ENCODE peak calls at places on chromosome 4, in ten cellular contexts. One of them, this sample, is unnamed.

GRCh38 chr4:123705419-123705818 is 308.8 kb downstream of the SPRY1 start:
- DNase-seq in psoas muscle: no peak
- DNase-seq in effector memory CD4-positive, alpha-beta T cell: no peak
- DNase-seq in Caco-2: no peak
- DNase-seq in fibroblast of lung: no peak
- DNase-seq in tibial artery: no peak
- DNase-seq in IMR-90: no peak
- DNase-seq in lower lobe of right lung: no peak
- DNase-seq in right lobe of liver: no peak
- DNase-seq in adipocyte: no peak
- DNase-seq in this sample: no peak

GRCh38 chr4:150561338-150561737 is 20.6 kb upstream of the MAB21L2 start:
- DNase-seq in psoas muscle: no peak
- DNase-seq in effector memory CD4-positive, alpha-beta T cell: no peak
- DNase-seq in Caco-2: no peak
- DNase-seq in fibroblast of lung: no peak
- DNase-seq in tibial artery: no peak
- DNase-seq in IMR-90: no peak
- DNase-seq in lower lobe of right lung: no peak
- DNase-seq in right lobe of liver: no peak
- DNase-seq in adipocyte: no peak
- DNase-seq in this sample: no peak

GRCh38 chr4:25818293-25819240 is 44.2 kb downstream of the SEL1L3 start:
- DNase-seq in psoas muscle: no peak
- DNase-seq in effector memory CD4-positive, alpha-beta T cell: no peak
- DNase-seq in Caco-2: no peak
- DNase-seq in fibroblast of lung: peak; percentile 52
- DNase-seq in tibial artery: no peak
- DNase-seq in IMR-90: peak; percentile 57
- DNase-seq in lower lobe of right lung: no peak
- DNase-seq in right lobe of liver: no peak
- DNase-seq in adipocyte: peak; percentile 28
- DNase-seq in this sample: peak; percentile 18

GRCh38 chr4:47623916-47624554 is 139.0 kb downstream of the ATP10D start:
- DNase-seq in psoas muscle: no peak
- DNase-seq in effector memory CD4-positive, alpha-beta T cell: no peak
- DNase-seq in Caco-2: no peak
- DNase-seq in fibroblast of lung: peak; percentile 80
- DNase-seq in tibial artery: no peak
- DNase-seq in IMR-90: peak; percentile 73
- DNase-seq in lower lobe of right lung: no peak
- DNase-seq in right lobe of liver: no peak
- DNase-seq in adipocyte: peak; percentile 34
- DNase-seq in this sample: no peak

GRCh38 chr4:80425701-80426100 is 90.2 kb downstream of the CFAP299 start:
- DNase-seq in psoas muscle: no peak
- DNase-seq in effector memory CD4-positive, alpha-beta T cell: no peak
- DNase-seq in Caco-2: no peak
- DNase-seq in fibroblast of lung: no peak
- DNase-seq in tibial artery: no peak
- DNase-seq in IMR-90: no peak
- DNase-seq in lower lobe of right lung: no peak
- DNase-seq in right lobe of liver: no peak
- DNase-seq in adipocyte: no peak
- DNase-seq in this sample: no peak

GRCh38 chr4:93749351-93749761 is 79.2 kb upstream of the ATOH1 start:
- DNase-seq in psoas muscle: no peak
- DNase-seq in effector memory CD4-positive, alpha-beta T cell: no peak
- DNase-seq in Caco-2: no peak
- DNase-seq in fibroblast of lung: no peak
- DNase-seq in tibial artery: no peak
- DNase-seq in IMR-90: no peak
- DNase-seq in lower lobe of right lung: no peak
- DNase-seq in right lobe of liver: no peak
- DNase-seq in adipocyte: no peak
- DNase-seq in this sample: no peak

GRCh38 chr4:156322592-156322991 is 368.9 kb upstream of the CTSO start:
- DNase-seq in psoas muscle: no peak
- DNase-seq in effector memory CD4-positive, alpha-beta T cell: no peak
- DNase-seq in Caco-2: no peak
- DNase-seq in fibroblast of lung: peak; percentile 94
- DNase-seq in tibial artery: no peak
- DNase-seq in IMR-90: peak; percentile 90
- DNase-seq in lower lobe of right lung: no peak
- DNase-seq in right lobe of liver: no peak
- DNase-seq in adipocyte: peak; percentile 34
- DNase-seq in this sample: no peak

GRCh38 chr4:109559625-109559982 is 442 bp upstream of the MCUB start:
- DNase-seq in psoas muscle: peak; percentile 54
- DNase-seq in effector memory CD4-positive, alpha-beta T cell: no peak
- DNase-seq in Caco-2: no peak
- DNase-seq in fibroblast of lung: no peak
- DNase-seq in tibial artery: no peak
- DNase-seq in IMR-90: no peak
- DNase-seq in lower lobe of right lung: peak; percentile 48
- DNase-seq in right lobe of liver: peak; percentile 33
- DNase-seq in adipocyte: peak; percentile 49
- DNase-seq in this sample: peak; percentile 31

GRCh38 chr4:154551872-154552686 is 1.9 kb upstream of the PLRG1 start:
- DNase-seq in psoas muscle: peak; percentile 73
- DNase-seq in effector memory CD4-positive, alpha-beta T cell: peak; percentile 51
- DNase-seq in Caco-2: peak; percentile 71
- DNase-seq in fibroblast of lung: peak; percentile 75
- DNase-seq in tibial artery: peak; percentile 81
- DNase-seq in IMR-90: peak; percentile 82
- DNase-seq in lower lobe of right lung: peak; percentile 74
- DNase-seq in right lobe of liver: peak; percentile 67
- DNase-seq in adipocyte: peak; percentile 90
- DNase-seq in this sample: peak; percentile 47

DNA sequence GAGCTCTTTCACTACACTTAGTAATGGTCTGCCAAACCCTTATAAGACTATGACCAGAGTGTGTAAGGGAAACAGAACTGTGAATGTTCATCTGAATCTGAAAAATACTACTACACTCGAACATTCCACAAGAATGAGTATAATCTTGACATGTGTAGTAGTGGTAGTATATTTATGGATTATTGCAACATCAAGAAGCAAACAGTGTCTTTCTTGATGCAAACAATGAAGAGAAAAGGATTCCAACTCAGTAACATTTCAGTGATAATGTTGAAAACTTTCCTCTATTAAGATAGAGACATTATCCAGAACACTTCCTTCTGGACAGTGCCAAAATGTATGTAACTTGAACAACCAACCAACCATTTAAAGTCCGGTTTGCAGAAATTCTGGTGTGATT is 394.7 kb upstream of the CPEB2 start:
- DNase-seq in psoas muscle: no peak
- DNase-seq in effector memory CD4-positive, alpha-beta T cell: no peak
- DNase-seq in Caco-2: no peak
- DNase-seq in fibroblast of lung: no peak
- DNase-seq in tibial artery: no peak
- DNase-seq in IMR-90: no peak
- DNase-seq in lower lobe of right lung: no peak
- DNase-seq in right lobe of liver: no peak
- DNase-seq in adipocyte: peak; percentile 42
- DNase-seq in this sample: no peak
- H3K4me3 ChIP-seq in psoas muscle: no peak overlapping the region
- H3K4me3 ChIP-seq in effector memory CD4-positive, alpha-beta T cell: no peak overlapping the region
- H3K4me3 ChIP-seq in Caco-2: no peak overlapping the region
- H3K4me3 ChIP-seq in fibroblast of lung: no peak overlapping the region
- H3K4me3 ChIP-seq in tibial artery: no peak overlapping the region
- H3K4me3 ChIP-seq in IMR-90: no peak overlapping the region
- H3K4me3 ChIP-seq in lower lobe of right lung: no peak overlapping the region
- H3K4me3 ChIP-seq in right lobe of liver: no peak overlapping the region
- H3K4me3 ChIP-seq in adipocyte: no peak overlapping the region
- H3K4me3 ChIP-seq in this sample: no peak overlapping the region

GRCh38 chr4:139528377-139529005 is 27.5 kb downstream of the SETD7 start:
- DNase-seq in psoas muscle: peak; percentile 80
- DNase-seq in effector memory CD4-positive, alpha-beta T cell: no peak
- DNase-seq in Caco-2: no peak
- DNase-seq in fibroblast of lung: peak; percentile 91
- DNase-seq in tibial artery: peak; percentile 69
- DNase-seq in IMR-90: peak; percentile 96
- DNase-seq in lower lobe of right lung: no peak
- DNase-seq in right lobe of liver: no peak
- DNase-seq in adipocyte: peak; percentile 81
- DNase-seq in this sample: peak; percentile 50

GRCh38 chr4:139532951-139533350 is 23.1 kb downstream of the SETD7 start:
- DNase-seq in psoas muscle: no peak
- DNase-seq in effector memory CD4-positive, alpha-beta T cell: no peak
- DNase-seq in Caco-2: no peak
- DNase-seq in fibroblast of lung: no peak
- DNase-seq in tibial artery: no peak
- DNase-seq in IMR-90: peak; percentile 25
- DNase-seq in lower lobe of right lung: no peak
- DNase-seq in right lobe of liver: no peak
- DNase-seq in adipocyte: no peak
- DNase-seq in this sample: no peak

GRCh38 chr4:139526928-139527327 is 29.1 kb downstream of the SETD7 start:
- DNase-seq in psoas muscle: no peak
- DNase-seq in effector memory CD4-positive, alpha-beta T cell: no peak
- DNase-seq in Caco-2: no peak
- DNase-seq in fibroblast of lung: no peak
- DNase-seq in tibial artery: no peak
- DNase-seq in IMR-90: no peak
- DNase-seq in lower lobe of right lung: no peak
- DNase-seq in right lobe of liver: no peak
- DNase-seq in adipocyte: no peak
- DNase-seq in this sample: no peak

GRCh38 chr4:139534287-139534950 is 21.6 kb downstream of the SETD7 start:
- DNase-seq in psoas muscle: no peak
- DNase-seq in effector memory CD4-positive, alpha-beta T cell: no peak
- DNase-seq in Caco-2: no peak
- DNase-seq in fibroblast of lung: no peak
- DNase-seq in tibial artery: no peak
- DNase-seq in IMR-90: no peak
- DNase-seq in lower lobe of right lung: no peak
- DNase-seq in right lobe of liver: no peak
- DNase-seq in adipocyte: no peak
- DNase-seq in this sample: no peak

DNA sequence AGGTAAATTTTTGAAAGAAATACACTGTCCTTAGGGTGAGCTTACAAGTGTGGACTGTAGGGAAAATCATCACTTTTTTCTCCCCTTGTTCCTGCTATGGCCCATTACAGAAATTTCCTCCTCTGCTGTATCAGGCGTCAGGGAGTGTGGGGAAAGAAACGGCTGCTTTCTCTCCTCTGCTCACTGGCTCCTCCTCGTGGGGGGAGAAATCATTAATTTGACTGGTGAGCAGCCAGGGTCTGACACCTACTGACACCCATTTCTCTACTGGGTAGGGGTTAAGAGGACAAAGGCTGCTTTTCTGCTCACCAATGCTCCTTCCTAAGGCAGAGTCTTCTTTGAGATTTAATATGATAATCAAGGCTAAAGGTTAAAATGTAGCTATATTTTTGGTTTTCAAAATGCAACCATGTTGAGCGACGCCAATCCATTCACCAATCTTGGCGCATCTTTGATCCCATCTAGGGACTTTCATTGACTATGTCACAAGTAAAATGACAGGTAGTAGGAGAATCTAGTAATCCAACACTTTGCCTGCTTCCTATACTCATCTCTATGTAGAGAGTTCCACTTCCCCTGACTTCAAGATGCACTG is 25.1 kb downstream of the SETD7 start:
- DNase-seq in psoas muscle: no peak
- DNase-seq in effector memory CD4-positive, alpha-beta T cell: peak; percentile 20
- DNase-seq in Caco-2: peak; percentile 49
- DNase-seq in fibroblast of lung: peak; percentile 23
- DNase-seq in tibial artery: no peak
- DNase-seq in IMR-90: no peak
- DNase-seq in lower lobe of right lung: no peak
- DNase-seq in right lobe of liver: peak; percentile 31
- DNase-seq in adipocyte: peak; percentile 41
- DNase-seq in this sample: peak; percentile 13
- H3K36me3 ChIP-seq in psoas muscle: no peaks in the 10 kb centered on the region
- H3K36me3 ChIP-seq in effector memory CD4-positive, alpha-beta T cell: peaks cover 15% of the 10 kb centered on the region
- H3K36me3 ChIP-seq in Caco-2: no peaks in the 10 kb centered on the region
- H3K36me3 ChIP-seq in fibroblast of lung: peaks cover 5% of the 10 kb centered on the region
- H3K36me3 ChIP-seq in tibial artery: peaks cover 40% of the 10 kb centered on the region
- H3K36me3 ChIP-seq in IMR-90: peaks cover 14% of the 10 kb centered on the region
- H3K36me3 ChIP-seq in lower lobe of right lung: peaks cover 53% of the 10 kb centered on the region
- H3K36me3 ChIP-seq in right lobe of liver: no peaks in the 10 kb centered on the region
- H3K36me3 ChIP-seq in adipocyte: peaks cover 49% of the 10 kb centered on the region
- H3K36me3 ChIP-seq in this sample: peaks cover 8% of the 10 kb centered on the region

DNA sequence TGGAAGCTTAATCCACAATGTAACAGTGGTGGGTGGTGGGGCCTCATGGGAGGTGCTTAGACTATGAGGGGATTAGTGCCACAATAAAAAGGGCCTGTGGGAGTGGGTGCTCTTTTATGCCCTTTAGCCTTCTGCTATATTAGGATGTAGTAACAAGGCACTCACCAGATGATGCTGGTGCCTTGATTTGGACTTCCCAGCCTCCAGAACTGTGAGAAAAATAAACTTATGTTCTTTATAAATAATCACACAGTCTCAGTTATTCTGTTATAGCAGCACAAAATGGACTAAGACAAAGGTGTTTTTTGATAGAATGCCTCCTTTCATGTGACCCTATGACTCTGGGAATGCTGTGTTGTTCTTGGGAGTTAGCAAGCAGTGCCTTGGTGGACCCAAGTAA is 89.8 kb downstream of the STIM2 start:
- DNase-seq in psoas muscle: no peak
- DNase-seq in effector memory CD4-positive, alpha-beta T cell: no peak
- DNase-seq in Caco-2: no peak
- DNase-seq in fibroblast of lung: no peak
- DNase-seq in tibial artery: no peak
- DNase-seq in IMR-90: no peak
- DNase-seq in lower lobe of right lung: no peak
- DNase-seq in right lobe of liver: no peak
- DNase-seq in adipocyte: no peak
- DNase-seq in this sample: no peak
- H3K9me3 ChIP-seq in psoas muscle: no peaks in the 10 kb centered on the region
- H3K9me3 ChIP-seq in effector memory CD4-positive, alpha-beta T cell: no peaks in the 10 kb centered on the region
- H3K9me3 ChIP-seq in Caco-2: no peaks in the 10 kb centered on the region
- H3K9me3 ChIP-seq in fibroblast of lung: no peaks in the 10 kb centered on the region
- H3K9me3 ChIP-seq in tibial artery: no peaks in the 10 kb centered on the region
- H3K9me3 ChIP-seq in IMR-90: peaks cover 4% of the 10 kb centered on the region
- H3K9me3 ChIP-seq in lower lobe of right lung: peaks cover 5% of the 10 kb centered on the region
- H3K9me3 ChIP-seq in right lobe of liver: no peaks in the 10 kb centered on the region
- H3K9me3 ChIP-seq in adipocyte: no peaks in the 10 kb centered on the region
- H3K9me3 ChIP-seq in this sample: no peaks in the 10 kb centered on the region

DNA sequence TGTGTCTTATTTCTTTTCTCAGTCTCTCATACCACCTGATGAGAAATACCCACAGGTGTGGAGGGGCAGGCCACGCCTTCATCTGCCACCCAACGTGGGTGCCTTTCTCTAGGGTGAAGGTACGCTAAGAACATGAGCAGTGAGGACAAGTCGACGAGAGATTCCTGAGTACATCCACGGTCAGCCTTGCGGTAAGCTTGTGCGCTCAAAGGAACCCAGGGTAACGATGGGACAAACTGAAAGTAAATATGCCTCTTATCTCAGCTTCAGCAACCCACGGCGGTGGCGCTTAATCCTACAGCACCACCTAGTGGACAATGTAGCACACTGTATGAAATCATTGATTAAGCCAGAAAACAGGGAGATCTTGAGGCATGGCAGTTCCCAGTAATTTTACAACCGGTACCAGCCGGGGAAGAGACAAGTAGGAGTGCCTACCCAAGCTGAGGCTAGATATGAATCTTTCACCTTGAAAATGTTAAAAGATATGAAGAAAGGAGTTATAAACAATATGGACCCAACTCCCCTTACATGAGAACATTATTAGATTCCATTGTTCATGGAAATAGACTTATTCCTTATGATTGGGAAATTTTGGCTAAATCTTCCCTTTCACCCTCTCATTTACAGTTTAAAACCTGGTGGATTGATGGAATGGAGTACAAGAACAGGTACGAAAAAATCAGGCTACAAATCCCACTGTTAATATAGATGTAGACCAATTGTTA is 63.0 kb downstream of the ZNF732 start:
- DNase-seq in psoas muscle: peak; percentile 59
- DNase-seq in effector memory CD4-positive, alpha-beta T cell: peak; percentile 44
- DNase-seq in Caco-2: peak; percentile 36
- DNase-seq in fibroblast of lung: peak; percentile 47
- DNase-seq in tibial artery: peak; percentile 24
- DNase-seq in IMR-90: peak; percentile 13
- DNase-seq in lower lobe of right lung: peak; percentile 77
- DNase-seq in right lobe of liver: peak; percentile 50
- DNase-seq in adipocyte: peak; percentile 59
- DNase-seq in this sample: no peak
- H3K4me3 ChIP-seq in psoas muscle: peak overlapping the region; percentile 61
- H3K4me3 ChIP-seq in effector memory CD4-positive, alpha-beta T cell: peak overlapping the region; percentile 50
- H3K4me3 ChIP-seq in Caco-2: no peak overlapping the region
- H3K4me3 ChIP-seq in fibroblast of lung: peak overlapping the region; percentile 47
- H3K4me3 ChIP-seq in tibial artery: peak overlapping the region; percentile 49
- H3K4me3 ChIP-seq in IMR-90: peak overlapping the region; percentile 41
- H3K4me3 ChIP-seq in lower lobe of right lung: peak overlapping the region; percentile 56
- H3K4me3 ChIP-seq in right lobe of liver: peak overlapping the region; percentile 35
- H3K4me3 ChIP-seq in adipocyte: peak overlapping the region; percentile 71
- H3K4me3 ChIP-seq in this sample: no peak overlapping the region